ENCODE peak calls at places on chromosomes 7 and 10, in six cellular contexts. Y is lung, X is iPS DF 6.9, D is mesendoderm, Q is left ventricle myocardium inferior, V is neural progenitor cell. O is an unnamed sample. For H3K4me1, the result is how much of the 10 kb centered on the place peaks cover.

GRCh38 chr10:130974171-130974570 is 337.4 kb downstream of the TCERG1L start:
- DNase-seq in Y (peak), D (no peak), X (no peak), Q (no peak), V (no peak), O (no peak)

GRCh38 chr7:85508642-85509429 is 322.0 kb upstream of the SEMA3D start:
- DNase-seq in Y (no peak), Q (no peak), X (no peak), D (no peak), V (no peak), O (peak)

GRCh38 chr7:47474937-47475879 is 106.7 kb downstream of the TNS3 start:
- DNase-seq in Y (peak), X (no peak), V (no peak), D (peak), Q (peak), O (peak)

GRCh38 chr7:103644319-103644718 is 198.3 kb upstream of the SLC26A5 start:
- DNase-seq in D (no peak), X (no peak), Y (no peak), V (no peak), Q (no peak), O (no peak)

GRCh38 chr7:49295136-49295535 is 370.8 kb downstream of the CDC14C start:
- DNase-seq in Y (no peak), X (no peak), V (no peak), D (no peak), Q (no peak), O (no peak)

GRCh38 chr10:24176658-24177057 is 32.3 kb upstream of the KIAA1217 start:
- DNase-seq in Y (no peak), V (no peak), X (no peak), Q (no peak), D (no peak), O (no peak)

GRCh38 chr10:129971381-129972144 is 7.5 kb upstream of the EBF3 start:
- DNase-seq in Y (peak), D (peak), V (peak), Q (peak), X (no peak), O (peak)

GRCh38 chr7:93626869-93627268 is 52.3 kb upstream of the CALCR start:
- DNase-seq in X (no peak), V (no peak), Y (no peak), Q (no peak), D (no peak), O (no peak)

GRCh38 chr10:103072276-103072675 is 120.8 kb downstream of the NT5C2 start:
- DNase-seq in Y (no peak), V (no peak), D (no peak), X (no peak), Q (no peak), O (no peak)

GRCh38 chr10:62454696-62455451 is 80.7 kb downstream of the ZNF365 start:
- DNase-seq in X (no peak), V (no peak), D (no peak), Q (peak), Y (peak), O (peak)

GRCh38 chr7:73520673-73521635 is 1.1 kb downstream of the BAZ1B start:
- DNase-seq in Y (no peak), Q (no peak), D (peak), V (peak), X (no peak), O (peak)

GRCh38 chr10:103800789-103801540 is 54.4 kb downstream of the SH3PXD2A start:
- DNase-seq in X (no peak), D (peak), Y (no peak), Q (no peak), V (no peak), O (no peak)

GRCh38 chr7:112723416-112723815 is 66.8 kb downstream of the TMEM168 start:
- DNase-seq in Q (no peak), V (no peak), Y (no peak), X (no peak), D (no peak), O (peak)

GRCh38 chr7:74429153-74429747 is 24.5 kb upstream of the GTF2IRD1 start:
- DNase-seq in X (no peak), D (peak), Q (no peak), Y (no peak), V (peak), O (peak)

GRCh38 chr7:45401155-45401554 is 173.0 kb upstream of the ADCY1 start:
- DNase-seq in Q (no peak), X (no peak), V (no peak), D (no peak), Y (no peak), O (no peak)

GRCh38 chr7:79933144-79933543 is 201.5 kb upstream of the GNAI1 start:
- DNase-seq in Q (no peak), D (no peak), X (no peak), V (no peak), Y (no peak), O (peak)

GRCh38 chr7:104848386-104848990 is 165.5 kb upstream of the KMT2E start:
- DNase-seq in Q (no peak), D (peak), V (peak), X (peak), Y (peak), O (peak)

GRCh38 chr10:80458263-80458625 is 4.1 kb downstream of the TSPAN14 start:
- DNase-seq in V (no peak), Y (no peak), D (no peak), X (no peak), Q (no peak), O (no peak)

GRCh38 chr7:45162311-45162845 is 4.8 kb downstream of the RAMP3 start:
- DNase-seq in V (no peak), Y (no peak), X (no peak), D (no peak), Q (no peak), O (no peak)

GRCh38 chr10:126843299-126843934 is 61.8 kb upstream of the DOCK1 start:
- DNase-seq in Y (no peak), D (no peak), Q (no peak), X (no peak), V (no peak), O (no peak)

GRCh38 chr10:132164801-132165278 is 21.9 kb upstream of the DPYSL4 start:
- DNase-seq in D (no peak), V (peak), X (no peak), Q (no peak), Y (no peak), O (no peak)

GRCh38 chr7:151381333-151382078 is 28.3 kb downstream of the WDR86 start:
- DNase-seq in Y (no peak), D (peak), Q (no peak), V (peak), X (no peak), O (no peak)

GRCh38 chr10:10118131-10118530 is 899.5 kb upstream of the CELF2 start:
- DNase-seq in V (no peak), X (no peak), Y (no peak), D (no peak), Q (no peak), O (no peak)

GRCh38 chr7:36084485-36085091 is 68.5 kb upstream of the EEPD1 start:
- DNase-seq in V (peak), D (peak), X (peak), Q (no peak), Y (no peak), O (peak)

GRCh38 chr7:138726288-138726687 is 25.1 kb upstream of the SVOPL start:
- DNase-seq in Y (no peak), V (no peak), Q (no peak), X (no peak), D (no peak), O (no peak)

GRCh38 chr10:2893991-2894390 is 173.4 kb upstream of the PFKP start:
- DNase-seq in Q (no peak), Y (no peak), D (no peak), X (no peak), V (no peak), O (no peak)

GRCh38 chr7:139767561-139767982 is 10.2 kb downstream of the HIPK2 start:
- DNase-seq in Q (no peak), X (no peak), Y (no peak), D (no peak), V (no peak), O (no peak)

GRCh38 chr7:131945948-131946525 is 389.6 kb upstream of the PODXL start:
- DNase-seq in X (no peak), D (peak), V (no peak), Y (no peak), Q (no peak), O (no peak)

GRCh38 chr7:1377111-1377909 is 82.0 kb downstream of the MICALL2 start:
- DNase-seq in Q (no peak), Y (no peak), V (no peak), X (no peak), D (no peak), O (no peak)

GRCh38 chr10:58820862-58821559 is 308.3 kb downstream of the BICC1 start:
- DNase-seq in Y (no peak), D (no peak), Q (no peak), V (no peak), X (no peak), O (peak)

GRCh38 chr7:95611224-95611623 is 14.9 kb upstream of the PDK4 start:
- DNase-seq in Y (no peak), X (no peak), Q (no peak), V (no peak), D (no peak), O (peak)

GRCh38 chr10:34996843-34997242 is 93.3 kb downstream of the CUL2 start:
- DNase-seq in V (no peak), Q (no peak), D (no peak), X (no peak), Y (peak), O (no peak)

GRCh38 chr10:5944389-5945202 is 32.7 kb downstream of the IL15RA start:
- DNase-seq in V (no peak), Q (peak), X (no peak), D (no peak), Y (peak), O (peak)

GRCh38 chr10:58081353-58081752 is 186.3 kb downstream of the IPMK start:
- DNase-seq in X (no peak), Q (no peak), Y (no peak), V (no peak), D (no peak), O (no peak)

GRCh38 chr10:87861566-87861952 is 1.8 kb downstream of the KLLN start:
- DNase-seq in X (no peak), Q (peak), V (peak), D (peak), Y (peak), O (peak)

DNA sequence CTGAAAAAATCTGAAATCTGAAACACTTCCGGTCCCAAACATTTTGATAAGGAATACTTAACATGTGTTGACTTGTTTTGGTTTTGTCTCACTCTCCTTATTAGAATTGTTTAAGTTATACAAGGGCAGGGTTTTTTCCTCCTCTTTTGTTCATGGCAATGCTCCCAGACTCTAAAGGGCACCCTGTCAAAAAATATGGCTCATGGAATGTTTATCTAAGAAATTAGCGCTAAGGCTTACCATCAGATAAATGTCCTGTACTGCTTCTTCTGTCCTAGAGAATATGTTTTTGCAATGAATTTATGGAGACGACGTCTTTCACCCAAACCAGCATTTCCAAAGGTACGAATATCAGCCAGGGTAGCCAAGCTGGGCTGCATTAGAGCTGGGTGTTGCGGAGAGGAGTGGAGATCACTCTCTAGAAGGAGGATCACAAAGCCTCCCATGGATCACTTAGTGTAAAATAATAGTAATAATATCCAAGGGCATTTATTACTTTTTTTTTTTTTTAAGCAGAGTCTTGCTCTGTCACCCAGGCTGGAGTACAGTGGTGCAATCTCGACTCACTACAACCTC is 46.8 kb downstream of the ERLIN1 start:
- DNase-seq in Q (no peak), Y (no peak), D (no peak), V (no peak), X (no peak), O (peak)
- H3K4me1 ChIP-seq in Q (under half), Y (under half), D (under half), V (under half), X (under half), O (under half)

DNA sequence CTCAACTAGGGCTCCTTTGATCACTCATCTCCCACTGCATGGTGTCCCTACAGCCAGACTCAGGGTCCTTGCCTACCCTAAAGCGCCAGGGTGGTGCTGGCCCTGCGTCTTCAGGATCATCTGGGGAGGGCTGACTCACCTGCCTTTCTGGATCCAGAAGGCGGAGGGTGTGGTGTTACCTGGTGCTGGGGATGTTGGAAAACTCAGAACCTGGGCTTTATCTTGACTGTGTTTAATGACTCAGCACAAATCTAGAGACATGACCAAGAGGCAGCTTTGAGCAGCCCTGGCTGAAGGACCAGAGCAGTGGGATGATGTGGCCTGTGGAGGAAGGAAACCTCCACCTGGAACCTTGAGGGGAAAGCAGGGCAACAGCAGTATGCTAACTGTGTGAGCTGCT is 96.5 kb downstream of the GRK5 start:
- DNase-seq in X (no peak), V (no peak), Q (no peak), Y (no peak), D (no peak), O (no peak)
- H3K4me1 ChIP-seq in X (under half), V (under half), Q (half or more), Y (under half), D (under half), O (under half)

GRCh38 chr7:22658031-22658430 is 69.0 kb upstream of the IL6 start:
- DNase-seq in D (no peak), V (no peak), Y (no peak), X (no peak), Q (no peak), O (no peak)
- H3K4me1 ChIP-seq in D (under half), V (under half), Y (under half), X (under half), Q (under half), O (under half)

GRCh38 chr10:125116652-125117310 is 43.6 kb downstream of the CTBP2 start:
- DNase-seq in D (no peak), X (no peak), V (no peak), Y (no peak), Q (no peak), O (no peak)
- H3K4me1 ChIP-seq in D (under half), X (under half), V (under half), Y (under half), Q (half or more), O (under half)

O was measured in adipocyte.